ENCODE peak calls at places on chromosomes 11 and 22, in eight cellular contexts. X is body of pancreas; N is stomach; Q is neural progenitor cell; R is IMR-90; C is ovary; I is heart left ventricle; O is CD4-positive, alpha-beta T cell. T is an unnamed sample.

GRCh38 chr11:78449866-78450265 is 32.2 kb upstream of the GAB2 start:
- DNase-seq in X (no peak), R (peak; percentile 60), O (no peak), I (no peak), Q (no peak), C (no peak), N (no peak), T (no peak)

GRCh38 chr22:34105461-34106062 is 185.3 kb upstream of the LARGE1 start:
- DNase-seq in X (peak; percentile 68), C (peak; percentile 9), Q (peak; percentile 79), R (no peak), I (no peak), O (no peak), N (peak; percentile 81), T (peak; percentile 82)

GRCh38 chr22:24441406-24442351 is 14.3 kb downstream of the ADORA2A start:
- DNase-seq in R (no peak), I (no peak), X (no peak), Q (no peak), N (peak; percentile 21), C (no peak), O (no peak), T (no peak)

GRCh38 chr22:41780714-41781507 is 19.6 kb upstream of the CCDC134 start:
- DNase-seq in Q (no peak), C (no peak), X (no peak), N (peak; percentile 67), O (peak; percentile 85), I (peak; percentile 80), R (peak; percentile 63), T (peak; percentile 23)

GRCh38 chr11:64103377-64103985 is 62.4 kb downstream of the MACROD1 start:
- DNase-seq in X (no peak), R (no peak), O (no peak), Q (peak; percentile 61), C (no peak), N (no peak), I (no peak), T (no peak)

GRCh38 chr11:33617672-33618362 is 82.8 kb downstream of the C11orf91 start:
- DNase-seq in C (no peak), N (no peak), O (no peak), X (no peak), Q (no peak), R (no peak), I (no peak), T (no peak)

GRCh38 chr11:14228356-14228755 is 130.6 kb downstream of the RRAS2 start:
- DNase-seq in N (no peak), Q (no peak), R (no peak), C (no peak), X (no peak), I (no peak), O (no peak), T (no peak)

GRCh38 chr22:31968022-31968421 is 23.7 kb downstream of the YWHAH start:
- DNase-seq in R (no peak), C (no peak), O (no peak), I (no peak), X (no peak), Q (no peak), N (no peak), T (no peak)

GRCh38 chr11:1774886-1775285 is 11.2 kb upstream of the CTSD start:
- DNase-seq in I (no peak), Q (no peak), N (no peak), C (no peak), X (no peak), R (no peak), O (no peak), T (no peak)

GRCh38 chr11:23123766-23124165 is 263.5 kb upstream of the CCDC179 start:
- DNase-seq in O (no peak), Q (no peak), C (no peak), I (no peak), N (no peak), R (peak; percentile 51), X (no peak), T (no peak)

GRCh38 chr11:86067230-86068137 is 1.4 kb downstream of the PICALM start:
- DNase-seq in Q (no peak), R (no peak), N (no peak), I (no peak), O (no peak), C (no peak), X (no peak), T (no peak)

GRCh38 chr11:78138694-78139421 is 568 bp downstream of the ALG8 start:
- DNase-seq in N (peak; percentile 41), O (peak; percentile 3), C (no peak), I (no peak), R (peak; percentile 31), X (no peak), Q (peak; percentile 12), T (no peak)

GRCh38 chr11:6472934-6473333 is 807 bp downstream of the TRIM3 start:
- DNase-seq in Q (no peak), N (no peak), I (no peak), R (no peak), O (no peak), X (peak; percentile 16), C (no peak), T (peak; percentile 49)

GRCh38 chr11:83764643-83765042 is 478.5 kb upstream of the CCDC90B start:
- DNase-seq in I (no peak), C (no peak), Q (no peak), N (no peak), O (no peak), X (no peak), R (no peak), T (no peak)

GRCh38 chr22:35071784-35072183 is 5.8 kb downstream of the ISX start:
- DNase-seq in X (no peak), C (no peak), R (no peak), Q (no peak), I (no peak), N (no peak), O (no peak), T (no peak)

GRCh38 chr11:72700026-72700610 is 25.9 kb upstream of the PDE2A start:
- DNase-seq in O (no peak), R (peak; percentile 52), I (no peak), C (no peak), X (no peak), N (no peak), Q (no peak), T (no peak)

GRCh38 chr11:131875611-131876010 is 505.2 kb downstream of the NTM start:
- DNase-seq in N (no peak), C (no peak), O (no peak), X (no peak), Q (no peak), R (peak; percentile 57), I (no peak), T (no peak)

GRCh38 chr11:125345706-125346561 is 150.1 kb downstream of the FEZ1 start:
- DNase-seq in R (peak; percentile 67), N (peak; percentile 76), I (peak; percentile 83), Q (peak; percentile 89), C (peak; percentile 84), O (peak; percentile 17), X (peak; percentile 80), T (peak; percentile 86)

GRCh38 chr11:126607776-126608625 is 252.5 kb downstream of the ST3GAL4 start:
- DNase-seq in O (no peak), C (no peak), X (no peak), N (no peak), I (no peak), R (no peak), Q (peak; percentile 77), T (no peak)

GRCh38 chr22:28231423-28231822 is 312.4 kb upstream of the PITPNB start:
- DNase-seq in Q (peak; percentile 84), O (no peak), C (no peak), N (no peak), X (no peak), R (peak; percentile 52), I (no peak), T (no peak)

GRCh38 chr11:122737951-122738693 is 82.6 kb downstream of the UBASH3B start:
- DNase-seq in N (no peak), X (no peak), I (no peak), R (peak; percentile 45), O (no peak), C (no peak), Q (peak; percentile 33), T (no peak)

DNA sequence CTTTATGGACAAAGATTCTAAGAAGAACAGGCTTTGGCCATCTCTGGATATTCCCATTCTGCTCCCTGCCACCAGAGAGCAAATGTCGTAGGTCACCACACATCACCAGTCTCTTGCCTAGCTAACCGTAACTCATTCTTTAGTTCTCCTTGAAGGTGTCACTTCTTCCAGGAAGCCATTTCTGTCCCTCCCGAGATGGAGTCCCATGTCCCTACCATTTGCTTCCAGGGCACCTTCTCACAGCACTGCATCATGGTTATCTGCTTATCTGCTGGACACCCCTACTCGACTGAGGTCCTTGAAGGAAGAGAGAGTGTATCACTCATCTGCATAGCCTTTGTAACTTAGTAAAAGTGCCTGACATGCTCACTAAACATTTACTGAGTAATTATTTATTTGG is 47.6 kb downstream of the FAM83F start:
- DNase-seq in N (no peak), R (no peak), O (no peak), X (no peak), C (no peak), I (no peak), Q (no peak), T (no peak)
- H3K27me3 ChIP-seq in N (peaks cover 11% of the 10 kb centered on the region), R (peaks cover 35% of the 10 kb centered on the region), O (peaks cover 6% of the 10 kb centered on the region), X (no peaks in the 10 kb centered on the region), C (no peaks in the 10 kb centered on the region), I (peaks cover 5% of the 10 kb centered on the region), Q (peaks cover 57% of the 10 kb centered on the region), T (no peaks in the 10 kb centered on the region)

GRCh38 chr11:113847580-113847979 is 27.8 kb downstream of the USP28 start:
- DNase-seq in N (no peak), O (no peak), I (no peak), C (no peak), Q (no peak), R (no peak), X (no peak), T (no peak)

GRCh38 chr11:113841691-113842090 is 33.7 kb downstream of the USP28 start:
- DNase-seq in C (no peak), I (no peak), X (no peak), O (no peak), Q (no peak), N (no peak), R (no peak), T (no peak)

GRCh38 chr11:113849713-113850112 is 25.7 kb downstream of the USP28 start:
- DNase-seq in O (no peak), R (no peak), I (no peak), Q (no peak), X (no peak), N (no peak), C (no peak), T (no peak)

GRCh38 chr11:113850188-113850587 is 25.2 kb downstream of the USP28 start:
- DNase-seq in C (no peak), O (no peak), I (no peak), R (no peak), Q (no peak), N (no peak), X (no peak), T (no peak)

GRCh38 chr11:113847111-113847510 is 28.3 kb downstream of the USP28 start:
- DNase-seq in I (no peak), R (no peak), C (no peak), X (no peak), N (no peak), Q (no peak), O (no peak), T (no peak)
- TF ChIP-seq CTCF in I (no peak), R (no peak), C (no peak), X (no peak), N (no peak), Q (no peak), O (no peak), T (no peak)

GRCh38 chr11:134139303-134139872 is 70.5 kb downstream of the JAM3 start:
- DNase-seq in C (no peak), R (no peak), I (no peak), O (no peak), N (no peak), Q (peak; percentile 24), X (no peak), T (no peak)
- H3K27me3 ChIP-seq in C (no peaks in the 10 kb centered on the region), R (no peaks in the 10 kb centered on the region), I (no peaks in the 10 kb centered on the region), O (no peaks in the 10 kb centered on the region), N (no peaks in the 10 kb centered on the region), Q (no peaks in the 10 kb centered on the region), X (no peaks in the 10 kb centered on the region), T (no peaks in the 10 kb centered on the region)

GRCh38 chr11:36271794-36272409 is 17.3 kb downstream of the COMMD9 start:
- DNase-seq in C (no peak), O (no peak), X (no peak), R (no peak), Q (no peak), N (no peak), I (no peak), T (no peak)
- TF ChIP-seq CTCF in C (no peak), O (no peak), X (no peak), R (no peak), Q (peak; percentile 18), N (no peak), I (no peak), T (peak; percentile 18)

T was measured in WERI-Rb-1.